ENCODE peak calls at places on chromosomes 4 and X, in six cellular contexts. B is germinal center; E is HuH-7; V is lower leg skin; Q is activated naive CD4-positive, alpha-beta T cell treated with anti-CD3 and anti-CD28 coated beads for 36 hours; T is ELF-1. K is an unnamed sample.

GRCh38 chr4:144489831-144490230 is 156.1 kb upstream of the HHIP start:
- DNase-seq in B (no peak), E (no peak), V (no peak), Q (no peak), T (no peak), K (no peak)

GRCh38 chr4:54001558-54002365 is 62.6 kb downstream of the CHIC2 start:
- DNase-seq in B (no peak), E (no peak), V (no peak), Q (no peak), T (peak; percentile 10), K (peak; percentile 33)

GRCh38 chr4:182124359-182124758 is 118.8 kb upstream of the TENM3 start:
- DNase-seq in B (no peak), E (no peak), V (no peak), Q (no peak), T (no peak), K (no peak)

GRCh38 chr4:143083811-143084472 is 100.8 kb upstream of the USP38 start:
- DNase-seq in B (no peak), E (no peak), V (no peak), Q (no peak), T (no peak), K (no peak)

GRCh38 chrX:8724176-8724757 is 7.7 kb downstream of the ANOS1 start:
- DNase-seq in B (no peak), E (no peak), V (no peak), Q (no peak), T (peak; percentile 82), K (no peak)

GRCh38 chr4:23770011-23770410 is 119.8 kb downstream of the PPARGC1A start:
- DNase-seq in B (no peak), E (no peak), V (no peak), Q (no peak), T (no peak), K (peak; percentile 59)

GRCh38 chrX:17706676-17707075 is 30.6 kb upstream of the SCML1 start:
- DNase-seq in B (no peak), E (peak; percentile 6), V (no peak), Q (no peak), T (peak; percentile 37), K (no peak)

GRCh38 chrX:39361736-39362135 is 560.5 kb downstream of the MID1IP1 start:
- DNase-seq in B (no peak), E (no peak), V (no peak), Q (no peak), T (no peak), K (no peak)

GRCh38 chrX:39492495-39493162 is 605.1 kb downstream of the BCOR start:
- DNase-seq in B (no peak), E (no peak), V (no peak), Q (no peak), T (no peak), K (no peak)

GRCh38 chrX:23251043-23251442 is 83.6 kb upstream of the PTCHD1 start:
- DNase-seq in B (no peak), E (no peak), V (no peak), Q (no peak), T (no peak), K (no peak)

GRCh38 chr4:163767993-163768392 is 273.5 kb downstream of the TMA16 start:
- DNase-seq in B (no peak), E (no peak), V (no peak), Q (no peak), T (no peak), K (no peak)

GRCh38 chrX:86946569-86946968 is 571.0 kb upstream of the KLHL4 start:
- DNase-seq in B (peak; percentile 1), E (no peak), V (no peak), Q (peak; percentile 6), T (no peak), K (peak; percentile 73)

GRCh38 chrX:130170752-130171445 is 863 bp upstream of the RAB33A start:
- DNase-seq in B (peak; percentile 81), E (peak; percentile 88), V (peak; percentile 87), Q (peak; percentile 77), T (peak; percentile 67), K (peak; percentile 83)

GRCh38 chr4:336099-336892 is 1.3 kb upstream of the ZNF141 start:
- DNase-seq in B (peak; percentile 29), E (no peak), V (peak; percentile 87), Q (no peak), T (peak; percentile 15), K (peak; percentile 53)

GRCh38 chr4:99219479-99219878 is 433 bp upstream of the ADH6 start:
- DNase-seq in B (no peak), E (no peak), V (no peak), Q (no peak), T (no peak), K (no peak)

GRCh38 chr4:17336524-17336941 is 175.4 kb downstream of the QDPR start:
- DNase-seq in B (no peak), E (no peak), V (no peak), Q (peak; percentile 88), T (no peak), K (peak; percentile 37)

GRCh38 chr4:75723117-75723801 is 1.1 kb upstream of the USO1 start:
- DNase-seq in B (no peak), E (no peak), V (no peak), Q (peak; percentile 16), T (no peak), K (peak; percentile 36)

GRCh38 chr4:36187723-36188333 is 56.5 kb downstream of the ARAP2 start:
- DNase-seq in B (no peak), E (peak; percentile 6), V (no peak), Q (peak; percentile 12), T (no peak), K (peak; percentile 59)

GRCh38 chr4:177301127-177301639 is 8.5 kb upstream of the NEIL3 start:
- DNase-seq in B (no peak), E (no peak), V (no peak), Q (no peak), T (no peak), K (no peak)

GRCh38 chr4:1209821-1210220 is 37.4 kb upstream of the SPON2 start:
- DNase-seq in B (no peak), E (no peak), V (peak; percentile 93), Q (no peak), T (peak; percentile 81), K (peak; percentile 84)

GRCh38 chrX:47217121-47217851 is 1.2 kb upstream of the CDK16 start:
- DNase-seq in B (no peak), E (no peak), V (peak; percentile 85), Q (peak; percentile 52), T (peak; percentile 88), K (peak; percentile 38)

GRCh38 chr4:158121203-158121586 is 51.6 kb downstream of the GASK1B start:
- DNase-seq in B (no peak), E (no peak), V (no peak), Q (no peak), T (no peak), K (peak; percentile 39)